ENCODE peak calls at places on chromosomes 6 and 20, in eight cellular contexts. Z, O, S, T, R, C, I and H are unnamed samples.

GRCh38 chr20:11511816-11512215 is 405.9 kb upstream of the BTBD3 start:
- DNase-seq in R (no peak), C (no peak), Z (no peak), I (no peak), S (no peak), O (peak), T (no peak), H (peak)

GRCh38 chr6:42281570-42281969 is 63.9 kb upstream of the MRPS10 start:
- DNase-seq in O (no peak), R (no peak), Z (no peak), T (no peak), S (no peak), C (no peak), I (no peak), H (no peak)

GRCh38 chr6:29834564-29835436 is 7.2 kb downstream of the HLA-G start:
- DNase-seq in I (no peak), T (no peak), O (peak), R (peak), S (no peak), C (no peak), Z (peak), H (peak)

GRCh38 chr6:20770776-20771175 is 236.5 kb downstream of the CDKAL1 start:
- DNase-seq in R (no peak), S (no peak), C (no peak), I (no peak), O (no peak), Z (peak), T (no peak), H (no peak)

GRCh38 chr6:125142614-125143013 is 11.0 kb upstream of the TPD52L1 start:
- DNase-seq in R (no peak), T (no peak), S (no peak), C (no peak), I (no peak), Z (peak), O (no peak), H (no peak)

GRCh38 chr20:50085481-50086365 is 27.2 kb downstream of the UBE2V1 start:
- DNase-seq in Z (peak), R (no peak), O (peak), I (peak), S (peak), T (peak), C (no peak), H (peak)

GRCh38 chr6:24918641-24919403 is 16.9 kb downstream of the RIPOR2 start:
- DNase-seq in Z (no peak), O (peak), T (no peak), C (no peak), S (no peak), I (no peak), R (no peak), H (no peak)

GRCh38 chr6:19929312-19929711 is 92.1 kb downstream of the ID4 start:
- DNase-seq in Z (no peak), C (no peak), I (no peak), O (peak), R (no peak), T (no peak), S (no peak), H (no peak)

GRCh38 chr6:155147958-155148663 is 115.7 kb upstream of the CLDN20 start:
- DNase-seq in Z (no peak), I (no peak), S (no peak), O (no peak), T (no peak), R (no peak), C (no peak), H (no peak)

GRCh38 chr20:64091340-64091739 is 7.1 kb upstream of the LKAAEAR1 start:
- DNase-seq in O (no peak), Z (no peak), T (no peak), S (no peak), I (no peak), R (no peak), C (no peak), H (no peak)

GRCh38 chr20:64095455-64095854 is 11.3 kb upstream of the LKAAEAR1 start:
- DNase-seq in R (no peak), S (no peak), Z (no peak), C (no peak), I (no peak), T (no peak), O (no peak), H (no peak)

GRCh38 chr20:64092258-64093012 is 8.2 kb upstream of the LKAAEAR1 start:
- DNase-seq in R (no peak), I (no peak), S (no peak), T (no peak), O (no peak), Z (no peak), C (no peak), H (no peak)

GRCh38 chr20:64091762-64092161 is 7.6 kb upstream of the LKAAEAR1 start:
- DNase-seq in O (no peak), C (no peak), T (no peak), I (no peak), R (no peak), Z (no peak), S (no peak), H (no peak)

DNA sequence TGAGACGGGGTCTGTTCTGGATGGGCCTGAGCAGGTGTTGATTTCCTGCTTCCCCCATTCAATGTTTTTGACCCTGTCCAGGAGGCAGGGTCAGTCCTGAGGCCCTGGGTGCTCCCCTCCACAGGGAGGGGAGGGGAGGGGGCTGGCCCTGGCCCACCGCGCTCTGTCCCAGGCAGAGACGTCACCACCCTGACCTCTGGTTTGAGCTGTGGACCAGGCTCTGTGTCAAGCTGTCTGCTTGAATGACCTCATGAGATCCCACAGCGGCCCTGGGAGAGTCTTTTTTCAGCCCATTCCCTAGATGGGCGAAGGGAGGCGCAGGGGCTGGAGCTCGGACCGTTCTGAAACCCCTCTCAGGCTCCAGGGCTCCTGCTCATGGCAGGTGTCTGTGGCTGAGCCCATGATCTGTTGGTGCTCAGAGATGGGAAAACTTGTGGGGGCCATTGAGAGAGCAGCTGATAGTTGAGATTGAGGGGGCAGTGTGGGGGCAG is 8.9 kb upstream of the LKAAEAR1 start:
- DNase-seq in R (no peak), O (peak), T (no peak), I (no peak), S (peak), C (no peak), Z (no peak), H (no peak)
- H3K4me3 ChIP-seq in R (no peak), O (no peak), T (no peak), I (no peak), S (no peak), C (no peak), Z (no peak), H (no peak)

GRCh38 chr6:145962581-145962980 is 1.6 kb downstream of the SHPRH start:
- DNase-seq in C (no peak), T (no peak), R (no peak), Z (no peak), O (no peak), S (no peak), I (no peak), H (no peak)
- H3K4me3 ChIP-seq in C (no peak), T (no peak), R (peak), Z (no peak), O (no peak), S (peak), I (peak), H (peak)

DNA sequence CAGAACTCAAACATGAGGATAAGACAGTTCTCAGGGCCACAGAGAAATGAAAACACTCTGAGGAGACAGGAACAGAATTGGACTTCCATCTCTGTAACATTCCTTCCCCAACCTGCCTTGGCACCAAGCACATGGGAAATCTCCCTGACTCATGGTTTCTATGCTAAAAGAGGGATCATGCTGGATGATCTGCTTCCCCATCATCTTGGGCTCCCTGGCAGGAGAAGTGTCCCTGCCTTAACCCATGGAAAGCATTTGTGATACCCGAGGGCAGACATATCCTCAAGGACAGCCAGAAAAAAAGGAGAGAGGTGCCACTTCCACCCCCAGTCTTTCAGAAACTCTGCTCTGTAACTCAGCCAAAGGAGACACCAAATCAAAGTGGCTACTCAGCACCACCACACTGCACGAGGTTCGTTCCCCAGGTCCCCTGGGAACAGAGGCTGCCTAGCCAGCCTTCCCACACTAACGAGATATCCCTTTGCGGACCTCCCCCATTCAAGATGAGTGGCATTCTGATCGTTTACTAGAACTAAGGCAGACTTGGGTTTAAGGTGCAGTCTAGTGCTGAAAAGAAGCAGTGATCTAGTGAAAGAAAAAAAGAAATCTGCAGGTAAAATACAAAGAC is 34.8 kb downstream of the BLOC1S5 start:
- DNase-seq in Z (no peak), I (no peak), T (no peak), R (no peak), C (no peak), S (no peak), O (peak), H (peak)
- H3K4me3 ChIP-seq in Z (no peak), I (no peak), T (no peak), R (no peak), C (no peak), S (no peak), O (no peak), H (no peak)

GRCh38 chr6:63816401-63816975 is 180.9 kb downstream of the PHF3 start:
- DNase-seq in R (no peak), I (no peak), S (no peak), Z (no peak), C (no peak), T (no peak), O (no peak), H (peak)
- H3K4me3 ChIP-seq in R (no peak), I (no peak), S (no peak), Z (no peak), C (no peak), T (no peak), O (no peak), H (no peak)

GRCh38 chr20:47784256-47784598 is 1.1 kb downstream of the SULF2 start:
- DNase-seq in S (no peak), R (no peak), O (no peak), Z (no peak), T (no peak), C (no peak), I (no peak), H (no peak)

GRCh38 chr20:47785321-47785899 is at the start of gene SULF2:
- DNase-seq in I (no peak), Z (no peak), C (no peak), O (peak), S (no peak), T (peak), R (peak), H (no peak)

GRCh38 chr20:47784599-47785320 is 521 bp downstream of the SULF2 start:
- DNase-seq in C (no peak), R (peak), O (peak), Z (peak), I (no peak), S (peak), T (peak), H (peak)

GRCh38 chr20:47786763-47787107 is 1.5 kb upstream of the SULF2 start:
- DNase-seq in C (no peak), Z (no peak), O (no peak), I (no peak), R (no peak), S (no peak), T (no peak), H (no peak)

DNA sequence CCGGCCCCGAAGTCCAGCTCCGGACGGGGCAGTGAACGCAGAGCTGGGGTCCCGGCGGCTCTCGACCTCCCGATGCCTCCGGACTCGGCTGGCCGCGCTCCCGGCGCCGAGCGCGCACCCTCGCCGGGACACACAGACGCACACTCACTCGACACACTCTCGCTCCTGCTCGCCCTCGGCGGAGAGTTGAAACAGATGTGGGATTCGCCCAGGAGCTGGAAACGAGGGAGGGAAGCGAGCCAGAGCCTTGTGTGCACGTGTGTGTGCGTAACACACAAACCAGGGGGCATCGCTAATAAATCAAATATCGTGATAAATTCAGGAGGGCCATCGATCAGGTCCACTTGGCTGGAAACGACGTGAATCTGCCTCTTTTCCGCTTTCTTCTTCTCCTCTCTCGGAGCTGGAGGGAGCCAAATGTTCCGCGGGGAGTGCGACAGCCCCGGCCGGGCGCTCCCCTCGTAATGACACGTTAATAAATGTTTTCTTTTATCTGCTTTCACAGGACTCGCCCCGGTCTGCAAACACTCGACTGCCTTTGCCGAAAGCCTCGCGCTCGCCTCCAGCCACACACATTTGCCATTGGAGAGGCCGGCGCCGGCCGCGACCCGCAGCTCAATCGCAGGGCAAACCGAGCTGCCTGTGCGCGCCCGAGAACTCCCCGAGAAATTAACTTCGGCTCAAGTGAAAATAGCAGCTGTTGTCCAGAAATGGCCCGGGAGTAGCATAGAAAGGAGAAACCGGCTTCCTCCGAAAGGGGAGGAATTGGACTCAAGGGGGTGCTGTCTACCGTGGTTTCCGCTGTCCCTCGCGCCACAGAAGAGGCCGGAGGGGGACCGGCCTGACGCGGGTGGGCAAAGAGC is 850 bp upstream of the SULF2 start:
- DNase-seq in O (peak), T (peak), Z (peak), I (no peak), C (peak), S (peak), R (peak), H (peak)
- H3K4me3 ChIP-seq in O (peak), T (peak), Z (peak), I (peak), C (peak), S (peak), R (peak), H (peak)

DNA sequence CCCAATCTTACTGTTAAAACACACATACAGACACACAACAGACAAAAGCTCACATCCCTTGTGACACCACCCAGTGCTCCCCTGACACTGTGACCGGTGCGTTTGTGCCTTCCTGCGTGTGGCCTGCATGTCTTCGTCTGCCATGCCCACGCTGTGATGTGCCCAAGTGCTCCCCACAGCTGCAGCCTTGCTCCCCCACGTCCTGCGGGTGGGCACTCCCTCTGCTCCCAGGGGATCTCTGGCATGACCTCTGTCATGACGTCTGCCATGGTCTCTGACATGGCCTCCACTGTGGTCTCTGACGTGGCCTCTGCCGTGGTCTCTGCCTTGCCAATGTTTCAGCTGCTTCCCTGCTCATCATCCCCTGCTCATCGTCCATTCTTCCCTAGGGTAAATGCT is 200.9 kb downstream of the DLL1 start:
- DNase-seq in O (no peak), R (no peak), T (peak), C (no peak), S (no peak), Z (no peak), I (peak), H (no peak)
- H3K4me3 ChIP-seq in O (no peak), R (no peak), T (no peak), C (no peak), S (no peak), Z (no peak), I (no peak), H (no peak)